ENCODE peak calls at places on chromosomes 4 and X, in ten cellular contexts. U is suprapubic skin, Z is H1, L is prostate gland, V is GM12891, H is endothelial cell of umbilical vein, Q is transverse colon, D is upper lobe of left lung, T is sigmoid colon, M is K562. K is an unnamed sample.

GRCh38 chr4:26613242-26613641 is 29.4 kb downstream of the TBC1D19 start:
- DNase-seq in M (no peak), Z (no peak), Q (no peak), D (no peak), H (no peak), T (no peak), V (no peak), U (no peak), L (no peak), K (no peak)

GRCh38 chrX:13366698-13367097 is 46.8 kb upstream of the ATXN3L start:
- DNase-seq in H (no peak), T (no peak), Z (no peak), V (no peak), D (no peak), L (no peak), Q (no peak), M (no peak), U (no peak), K (no peak)

GRCh38 chr4:106502106-106502699 is 133.6 kb upstream of the GIMD1 start:
- DNase-seq in V (peak), T (no peak), L (peak), Z (peak), Q (peak), M (peak), D (peak), H (peak), U (no peak), K (peak)

GRCh38 chr4:88244821-88245579 is 39.4 kb downstream of the PPM1K start:
- DNase-seq in D (no peak), M (no peak), H (no peak), U (no peak), Q (peak), L (no peak), Z (peak), V (peak), T (no peak), K (no peak)

GRCh38 chr4:176443646-176444409 is 124.1 kb downstream of the SPCS3 start:
- DNase-seq in U (no peak), Z (no peak), M (no peak), L (no peak), H (no peak), V (no peak), Q (no peak), D (no peak), T (no peak), K (no peak)

GRCh38 chrX:19487520-19488200 is 27.6 kb downstream of the MAP3K15 start:
- DNase-seq in L (no peak), D (peak), M (no peak), V (no peak), Q (peak), U (no peak), Z (no peak), H (no peak), T (no peak), K (no peak)

GRCh38 chr4:175614880-175615279 is 197.2 kb downstream of the GPM6A start:
- DNase-seq in L (no peak), Q (no peak), V (no peak), U (no peak), M (no peak), T (no peak), H (no peak), D (no peak), Z (no peak), K (peak)

GRCh38 chrX:45712067-45712466 is 511.4 kb upstream of the DIPK2B start:
- DNase-seq in V (no peak), H (no peak), T (no peak), Q (no peak), Z (no peak), U (no peak), D (no peak), M (no peak), L (no peak), K (no peak)

GRCh38 chr4:139822391-139822790 is 156.8 kb downstream of the MGST2 start:
- DNase-seq in T (no peak), L (no peak), D (no peak), M (no peak), U (no peak), Z (no peak), V (no peak), Q (no peak), H (no peak), K (no peak)

GRCh38 chr4:176406736-176407135 is 87.0 kb downstream of the SPCS3 start:
- DNase-seq in M (no peak), V (no peak), U (no peak), Z (no peak), H (peak), T (no peak), Q (no peak), L (no peak), D (no peak), K (no peak)

GRCh38 chr4:174119051-174119450 is 164.4 kb downstream of the FBXO8 start:
- DNase-seq in T (no peak), H (no peak), D (no peak), L (no peak), V (no peak), Q (no peak), M (no peak), Z (no peak), U (no peak), K (no peak)

GRCh38 chrX:109125304-109125703 is 356.6 kb downstream of the GUCY2F start:
- DNase-seq in U (no peak), T (no peak), D (no peak), Z (no peak), L (no peak), H (no peak), M (no peak), V (no peak), Q (no peak), K (no peak)

GRCh38 chrX:51891821-51892551 is 1.4 kb upstream of the MAGED1 start:
- DNase-seq in T (peak), Z (no peak), U (no peak), H (peak), L (no peak), D (no peak), Q (no peak), M (no peak), V (no peak), K (no peak)

GRCh38 chrX:47266643-47267042 is 33.8 kb downstream of the USP11 start:
- DNase-seq in Z (no peak), V (no peak), T (no peak), Q (no peak), L (no peak), M (no peak), U (no peak), D (no peak), H (no peak), K (no peak)

GRCh38 chrX:67720344-67720743 is 176.5 kb downstream of the AR start:
- DNase-seq in T (no peak), L (no peak), Q (no peak), V (no peak), Z (no peak), U (no peak), H (peak), M (no peak), D (no peak), K (no peak)

GRCh38 chrX:150771116-150771515 is 77.9 kb downstream of the MTMR1 start:
- DNase-seq in L (no peak), M (no peak), T (no peak), V (no peak), H (no peak), Z (no peak), Q (no peak), U (no peak), D (no peak), K (no peak)
- TF ChIP-seq POLR2A in L (no peak), M (no peak), T (no peak), V (no peak), H (no peak), Z (no peak), Q (no peak), U (no peak), D (no peak), K (no peak)

GRCh38 chr4:129783596-129783995 is 687.6 kb downstream of the C4orf33 start:
- DNase-seq in H (no peak), U (no peak), Q (no peak), T (no peak), D (no peak), L (no peak), Z (no peak), V (no peak), M (no peak), K (no peak)
- TF ChIP-seq POLR2AphosphoS5 in H (no peak), U (no peak), Q (no peak), T (no peak), D (no peak), L (no peak), Z (no peak), V (no peak), M (no peak), K (no peak)

DNA sequence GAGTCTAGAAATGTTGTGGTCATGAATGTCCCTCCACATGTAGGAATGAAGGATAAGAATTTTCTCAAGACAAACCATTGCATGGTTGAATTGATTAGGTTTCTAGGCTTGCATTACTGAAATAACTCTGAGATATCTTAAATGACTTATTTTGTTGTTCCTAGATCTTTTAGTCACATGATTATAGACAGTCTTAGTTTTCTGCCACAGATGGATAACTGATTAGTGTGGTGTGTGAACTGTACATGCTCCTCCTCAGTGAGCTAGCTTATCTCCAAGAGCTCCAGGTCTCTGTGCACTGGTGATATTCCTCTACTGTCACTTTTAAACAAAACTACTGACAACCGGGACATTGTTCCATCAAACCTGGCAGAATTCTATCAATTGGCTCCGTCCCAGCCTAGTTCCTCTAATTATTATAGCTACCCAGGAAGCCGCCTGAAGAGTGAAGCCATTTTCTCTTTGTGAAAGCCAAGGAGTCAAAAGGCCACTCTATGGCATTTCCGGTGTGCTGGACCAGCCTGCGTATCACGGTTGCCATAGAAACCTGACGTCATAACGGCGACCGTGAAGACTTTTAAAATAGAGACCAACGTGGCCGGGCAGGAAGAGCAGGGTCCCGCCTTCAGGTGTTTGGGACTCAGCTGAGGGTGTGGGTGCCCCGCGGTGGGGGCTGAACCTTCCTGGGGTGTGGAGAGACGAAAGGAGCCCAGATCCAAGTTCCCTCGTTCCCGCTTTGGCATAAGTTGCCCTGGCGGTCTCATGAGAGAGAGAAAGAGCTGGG is 28.1 kb downstream of the BEX3 start:
- DNase-seq in Z (peak), L (peak), D (peak), V (peak), Q (peak), H (peak), U (peak), T (peak), M (peak), K (peak)
- TF ChIP-seq POLR2A in Z (peak), L (no peak), D (peak), V (no peak), Q (no peak), H (no peak), U (no peak), T (no peak), M (peak), K (no peak)

GRCh38 chr4:53010320-53010719 is 148.2 kb downstream of the RASL11B start:
- DNase-seq in D (no peak), Q (no peak), U (no peak), H (no peak), T (peak), Z (no peak), L (peak), V (no peak), M (no peak), K (no peak)
- TF ChIP-seq POLR2AphosphoS5 in D (no peak), Q (peak), U (no peak), H (no peak), T (peak), Z (no peak), L (peak), V (no peak), M (no peak), K (no peak)

GRCh38 chr4:147733614-147734344 is 1.9 kb downstream of the ARHGAP10 start:
- DNase-seq in M (no peak), L (no peak), T (no peak), V (no peak), Q (no peak), Z (no peak), D (peak), H (peak), U (no peak), K (no peak)
- TF ChIP-seq POLR2A in M (no peak), L (no peak), T (no peak), V (no peak), Q (no peak), Z (no peak), D (no peak), H (no peak), U (no peak), K (no peak)

GRCh38 chr4:165343353-165344191 is 16.1 kb downstream of the MSMO1 start:
- DNase-seq in Q (no peak), L (no peak), D (no peak), H (peak), M (no peak), V (no peak), Z (no peak), T (no peak), U (no peak), K (no peak)
- TF ChIP-seq POLR2AphosphoS5 in Q (no peak), L (no peak), D (no peak), H (no peak), M (peak), V (no peak), Z (peak), T (no peak), U (no peak), K (no peak)

DNA sequence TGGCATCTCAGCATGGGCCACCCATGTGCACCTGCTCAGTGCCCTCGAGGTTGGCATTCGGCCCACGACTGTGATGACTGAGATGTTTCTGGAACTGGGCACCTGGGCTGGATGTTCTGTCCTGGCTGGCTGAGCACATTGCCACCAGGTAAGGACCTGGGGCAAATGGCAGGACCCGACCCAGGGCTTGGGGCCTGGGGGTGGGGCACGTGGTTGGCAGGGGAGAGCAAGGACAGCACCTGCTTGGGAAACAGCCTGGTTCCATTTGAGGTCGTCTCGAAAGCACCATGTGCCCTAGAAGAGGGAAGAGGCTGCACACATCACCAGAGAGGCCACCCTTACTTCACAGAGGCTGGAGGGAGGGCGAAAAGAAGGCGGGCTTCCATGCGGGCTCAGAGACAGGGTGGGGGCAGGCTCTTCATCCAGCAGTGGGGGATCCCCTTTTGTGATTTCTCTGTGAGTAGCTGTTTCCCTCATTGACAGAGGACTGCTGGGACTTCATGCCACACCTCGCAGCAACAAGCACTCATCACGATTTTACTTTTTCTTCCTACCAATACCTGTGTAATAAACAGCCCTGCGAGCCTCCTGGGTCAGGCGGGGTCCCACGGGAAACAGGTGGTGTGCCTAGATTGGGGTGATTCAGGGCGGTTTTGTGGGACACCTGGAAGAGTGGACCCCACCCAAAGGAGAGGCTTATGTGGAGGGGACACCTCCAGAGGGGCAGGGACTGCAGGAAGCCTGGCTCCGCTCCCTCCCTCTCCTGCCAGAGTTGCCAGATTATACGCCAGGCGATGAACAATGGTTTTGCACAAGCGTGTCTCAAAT is 12.0 kb downstream of the TMEM187 start:
- DNase-seq in V (no peak), L (no peak), M (peak), D (peak), Q (no peak), H (no peak), T (no peak), U (no peak), Z (no peak), K (no peak)
- TF ChIP-seq POLR2A in V (no peak), L (no peak), M (no peak), D (no peak), Q (no peak), H (no peak), T (no peak), U (no peak), Z (no peak), K (no peak)

DNA sequence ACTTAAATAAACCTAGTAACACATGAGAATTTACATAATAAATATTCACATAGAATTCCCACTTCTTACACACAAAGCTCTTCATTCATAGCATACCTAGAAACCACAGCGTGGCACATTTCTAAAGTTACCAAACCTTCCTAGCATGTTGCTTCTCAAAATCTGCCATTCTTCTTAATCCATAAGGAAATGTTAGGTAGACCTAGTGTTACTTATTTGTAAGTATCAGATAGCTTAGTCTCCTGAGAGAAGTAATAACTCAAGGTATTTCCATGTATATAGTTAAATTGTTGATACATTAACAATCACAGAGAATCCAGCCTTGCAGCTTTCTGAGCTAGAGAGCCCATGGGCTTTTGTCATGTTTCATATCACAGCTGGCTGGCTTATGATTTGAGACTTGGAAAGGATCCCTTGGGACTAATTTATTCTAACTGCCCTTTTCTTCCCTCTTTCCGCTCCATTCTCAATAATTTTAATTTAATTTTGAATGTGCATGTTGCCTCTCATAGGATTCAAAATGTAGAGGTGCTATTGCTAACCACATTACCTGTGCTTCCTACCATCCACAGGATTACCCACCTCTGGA is 17.6 kb downstream of the SH3RF1 start:
- DNase-seq in Q (no peak), M (no peak), D (no peak), Z (no peak), V (no peak), H (peak), L (no peak), U (no peak), T (no peak), K (no peak)
- TF ChIP-seq POLR2AphosphoS5 in Q (no peak), M (no peak), D (no peak), Z (no peak), V (no peak), H (no peak), L (no peak), U (no peak), T (no peak), K (no peak)

GRCh38 chr4:55546633-55547460 is at the start of gene CLOCK:
- DNase-seq in Z (peak), U (peak), T (peak), D (peak), Q (peak), V (peak), L (peak), H (peak), M (peak), K (peak)
- TF ChIP-seq POLR2A in Z (peak), U (peak), T (peak), D (peak), Q (peak), V (no peak), L (peak), H (peak), M (peak), K (peak)

GRCh38 chr4:14627038-14627437 is 375.2 kb upstream of the CPEB2 start:
- DNase-seq in Q (no peak), T (no peak), U (no peak), V (no peak), H (no peak), D (no peak), L (no peak), M (no peak), Z (no peak), K (no peak)
- TF ChIP-seq POLR2AphosphoS5 in Q (no peak), T (no peak), U (no peak), V (no peak), H (no peak), D (no peak), L (no peak), M (no peak), Z (no peak), K (no peak)